ENCODE peak calls at places on chromosomes 6 and 20, in nine cellular contexts. Y is lower leg skin; R is NCI-H748 treated with DMSO at 0.1 percent for 48 hours; T is HS-5; X is hippocampal formation; D is Jurkat, Clone E6-1; E is cerebellar cortex; U is A549; O is mesendoderm. M is an unnamed sample.

GRCh38 chr6:79750806-79751205 is 119.7 kb downstream of the SH3BGRL2 start:
- DNase-seq in R (no peak), U (no peak), E (peak; percentile 81), X (no peak), T (no peak), O (peak; percentile 6), Y (no peak), D (no peak), M (no peak)

GRCh38 chr6:121222656-121223055 is 111.6 kb downstream of the TBC1D32 start:
- DNase-seq in U (peak; percentile 7), O (no peak), D (no peak), T (peak; percentile 43), X (peak; percentile 56), E (no peak), R (no peak), Y (no peak), M (no peak)

GRCh38 chr6:30568245-30568644 is 3.0 kb upstream of the ABCF1 start:
- DNase-seq in D (no peak), Y (no peak), E (no peak), O (peak; percentile 30), T (no peak), X (no peak), U (no peak), R (no peak), M (no peak)

GRCh38 chr6:118813795-118814194 is 80.2 kb upstream of the ASF1A start:
- DNase-seq in D (no peak), R (no peak), E (no peak), X (no peak), T (no peak), O (no peak), U (no peak), Y (no peak), M (no peak)

GRCh38 chr6:36963451-36964290 is 9.1 kb downstream of the PI16 start:
- DNase-seq in U (no peak), X (no peak), O (no peak), D (peak; percentile 82), Y (no peak), T (no peak), R (no peak), E (no peak), M (no peak)

GRCh38 chr6:73585566-73586415 is 65.0 kb upstream of the EEF1A1 start:
- DNase-seq in E (peak; percentile 62), O (peak; percentile 87), T (peak; percentile 52), X (peak; percentile 49), R (no peak), U (peak; percentile 81), D (peak; percentile 56), Y (no peak), M (peak; percentile 50)

GRCh38 chr20:46308258-46309157 is at the start of gene CDH22:
- DNase-seq in U (peak; percentile 49), Y (no peak), D (no peak), R (peak; percentile 1), O (peak; percentile 74), E (peak; percentile 73), X (peak; percentile 18), T (no peak), M (peak; percentile 36)

GRCh38 chr6:28769626-28770402 is 154.0 kb downstream of the TRIM27 start:
- DNase-seq in D (no peak), E (no peak), R (no peak), U (peak; percentile 61), Y (no peak), O (peak; percentile 88), X (no peak), T (no peak), M (peak; percentile 81)

GRCh38 chr6:136254851-136255466 is 4.8 kb upstream of the MTFR2 start:
- DNase-seq in U (no peak), Y (no peak), T (no peak), D (no peak), E (no peak), X (no peak), O (no peak), R (no peak), M (no peak)

GRCh38 chr20:44287272-44288097 is 23.5 kb downstream of the FITM2 start:
- DNase-seq in E (no peak), X (no peak), O (no peak), U (no peak), T (no peak), Y (no peak), D (no peak), R (no peak), M (no peak)

GRCh38 chr6:139927742-139928305 is 553.4 kb upstream of the CITED2 start:
- DNase-seq in U (no peak), D (no peak), R (no peak), T (no peak), X (no peak), E (peak; percentile 64), Y (no peak), O (no peak), M (no peak)

GRCh38 chr6:34514593-34515472 is 41.3 kb downstream of the SPDEF start:
- DNase-seq in D (no peak), E (peak; percentile 92), Y (no peak), R (no peak), X (peak; percentile 19), T (no peak), U (no peak), O (peak; percentile 84), M (peak; percentile 80)

GRCh38 chr6:142266060-142266459 is 35.7 kb upstream of the ADGRG6 start:
- DNase-seq in E (no peak), Y (no peak), R (no peak), U (no peak), X (no peak), T (no peak), D (no peak), O (no peak), M (no peak)

GRCh38 chr6:45724511-45724910 is 291.1 kb downstream of the CLIC5 start:
- DNase-seq in Y (no peak), T (peak; percentile 76), D (no peak), E (no peak), R (no peak), U (no peak), O (no peak), X (no peak), M (no peak)

GRCh38 chr6:98769546-98769945 is 64.8 kb upstream of the POU3F2 start:
- DNase-seq in U (peak; percentile 34), O (peak; percentile 76), R (peak; percentile 9), D (peak; percentile 55), X (no peak), E (peak; percentile 19), Y (no peak), T (no peak), M (peak; percentile 14)

GRCh38 chr20:48752963-48753362 is 74.8 kb downstream of the PREX1 start:
- DNase-seq in O (no peak), U (no peak), X (no peak), R (no peak), T (no peak), E (no peak), D (no peak), Y (no peak), M (no peak)

GRCh38 chr6:33768644-33769120 is 20.2 kb downstream of the LEMD2 start:
- DNase-seq in O (peak; percentile 82), R (peak; percentile 59), T (no peak), Y (peak; percentile 94), X (peak; percentile 19), E (peak; percentile 78), U (peak; percentile 61), D (peak; percentile 51), M (peak; percentile 86)

GRCh38 chr6:47419621-47420020 is 58.0 kb upstream of the CD2AP start:
- DNase-seq in D (no peak), O (no peak), X (no peak), T (no peak), U (peak; percentile 51), R (no peak), Y (no peak), E (no peak), M (no peak)

M was measured in ELF-1.